ENCODE peak calls at places on chromosomes 6 and 20, in ten cellular contexts. B is effector CD4-positive, alpha-beta T cell; X is COR-L47; A is CD4-positive, CD25-positive, alpha-beta regulatory T cell; R is stimulated activated CD8-positive, alpha-beta memory T cell treated with anti-CD3 and anti-CD28 coated beads, Interleukin-15, amount 100 ng/mL, for 48 hours; C is D341Med; P is body of pancreas; D is ACHN; E is iPS-NIHi11; O is CD8-positive, alpha-beta T cell. J is an unnamed sample.

GRCh38 chr6:40042232-40042631 is 108.0 kb upstream of the MOCS1 start:
- DNase-seq in R (no peak), D (no peak), X (no peak), C (no peak), P (no peak), E (no peak), A (no peak), B (no peak), O (no peak), J (no peak)

GRCh38 chr20:62237772-62238568 is at the start of gene OSBPL2:
- DNase-seq in P (peak), O (peak), X (peak), B (peak), R (peak), D (peak), E (peak), C (peak), A (peak), J (peak)

GRCh38 chr20:20562507-20562906 is 149.9 kb downstream of the RALGAPA2 start:
- DNase-seq in C (no peak), D (no peak), R (no peak), E (no peak), P (no peak), B (no peak), X (no peak), O (no peak), A (no peak), J (no peak)

GRCh38 chr20:56440346-56441007 is 27.9 kb upstream of the RTF2 start:
- DNase-seq in P (no peak), B (peak), A (peak), R (peak), C (no peak), O (peak), X (no peak), D (no peak), E (no peak), J (no peak)

GRCh38 chr6:4208158-4208557 is 72.8 kb upstream of the ECI2 start:
- DNase-seq in P (no peak), E (no peak), C (no peak), D (no peak), X (no peak), O (no peak), R (no peak), B (no peak), A (no peak), J (no peak)

GRCh38 chr6:167401525-167402194 is 76.8 kb downstream of the TTLL2 start:
- DNase-seq in C (no peak), X (no peak), A (no peak), B (no peak), E (peak), D (no peak), O (no peak), R (no peak), P (no peak), J (no peak)

GRCh38 chr6:44512868-44513641 is 125.5 kb downstream of the CDC5L start:
- DNase-seq in E (no peak), P (no peak), A (no peak), X (no peak), O (no peak), C (no peak), R (no peak), D (peak), B (no peak), J (peak)

GRCh38 chr6:148459228-148459627 is 116.6 kb downstream of the SASH1 start:
- DNase-seq in O (no peak), A (no peak), E (no peak), C (no peak), P (no peak), B (no peak), R (no peak), X (no peak), D (no peak), J (no peak)

GRCh38 chr20:63023071-63023835 is 16.5 kb upstream of the BHLHE23 start:
- DNase-seq in A (no peak), D (no peak), X (no peak), C (no peak), P (no peak), B (no peak), O (no peak), R (no peak), E (no peak), J (no peak)

GRCh38 chr6:139570166-139570565 is 195.7 kb upstream of the CITED2 start:
- DNase-seq in A (no peak), X (no peak), C (no peak), D (no peak), R (no peak), E (no peak), B (no peak), P (no peak), O (no peak), J (no peak)

GRCh38 chr6:139698526-139699182 is 324.2 kb upstream of the CITED2 start:
- DNase-seq in P (no peak), R (no peak), E (no peak), C (no peak), X (no peak), O (no peak), B (no peak), A (no peak), D (no peak), J (no peak)

GRCh38 chr20:23551786-23552185 is 16.5 kb downstream of the CST9L start:
- DNase-seq in P (no peak), D (no peak), B (no peak), O (no peak), A (no peak), R (no peak), E (no peak), X (no peak), C (no peak), J (no peak)

GRCh38 chr6:106792536-106793236 is 163.3 kb downstream of the QRSL1 start:
- DNase-seq in R (no peak), C (no peak), D (no peak), E (no peak), A (no peak), P (peak), B (no peak), O (no peak), X (no peak), J (peak)

GRCh38 chr20:57627972-57628650 is 7.9 kb upstream of the ZBP1 start:
- DNase-seq in E (no peak), B (peak), A (peak), P (no peak), D (no peak), X (no peak), R (no peak), C (no peak), O (peak), J (no peak)

GRCh38 chr6:1838604-1839003 is 228.9 kb downstream of the FOXC1 start:
- DNase-seq in D (no peak), C (no peak), A (no peak), R (no peak), P (no peak), B (no peak), X (peak), E (no peak), O (no peak), J (no peak)

GRCh38 chr6:136236491-136237293 is 13.4 kb downstream of the MTFR2 start:
- DNase-seq in R (no peak), A (no peak), C (no peak), D (no peak), B (no peak), X (no peak), P (no peak), E (no peak), O (no peak), J (no peak)

GRCh38 chr6:164045082-164045481 is 630.6 kb downstream of the QKI start:
- DNase-seq in X (no peak), R (no peak), O (no peak), P (no peak), B (no peak), D (no peak), A (no peak), C (no peak), E (no peak), J (no peak)

GRCh38 chr6:113371106-113371505 is 486.0 kb upstream of the MARCKS start:
- DNase-seq in R (no peak), C (no peak), B (no peak), X (no peak), A (no peak), P (no peak), O (no peak), D (no peak), E (no peak), J (no peak)

GRCh38 chr6:77454386-77454785 is 8.9 kb downstream of the HTR1B start:
- DNase-seq in E (peak), R (no peak), B (no peak), D (no peak), A (no peak), P (no peak), X (no peak), O (no peak), C (no peak), J (no peak)

GRCh38 chr6:136066005-136066404 is 184.1 kb downstream of the MTFR2 start:
- DNase-seq in D (no peak), X (no peak), B (no peak), P (no peak), C (no peak), R (no peak), O (no peak), A (no peak), E (no peak), J (no peak)

GRCh38 chr6:18536693-18537092 is 149.5 kb downstream of the RNF144B start:
- DNase-seq in A (no peak), E (no peak), B (no peak), O (no peak), X (no peak), C (no peak), R (no peak), P (no peak), D (no peak), J (no peak)

GRCh38 chr6:159404296-159404695 is 235.1 kb downstream of the FNDC1 start:
- DNase-seq in E (no peak), P (no peak), A (no peak), B (no peak), R (no peak), X (no peak), O (no peak), D (no peak), C (no peak), J (no peak)

GRCh38 chr6:6556738-6557503 is 31.6 kb upstream of the LY86 start:
- DNase-seq in D (peak), X (peak), P (peak), R (no peak), E (peak), A (peak), B (no peak), O (peak), C (peak), J (peak)

GRCh38 chr6:2448826-2449571 is 203.6 kb upstream of the GMDS start:
- DNase-seq in E (peak), X (peak), R (no peak), C (peak), O (no peak), B (no peak), D (peak), P (no peak), A (no peak), J (peak)

GRCh38 chr6:8743146-8743745 is 307.9 kb upstream of the SLC35B3 start:
- DNase-seq in O (no peak), B (no peak), X (no peak), P (no peak), D (peak), E (no peak), R (no peak), A (no peak), C (no peak), J (no peak)

GRCh38 chr6:74991573-74992332 is 214.1 kb downstream of the COL12A1 start:
- DNase-seq in O (no peak), D (no peak), X (no peak), P (no peak), E (peak), R (no peak), A (no peak), B (no peak), C (no peak), J (no peak)

GRCh38 chr6:113633638-113634037 is 223.5 kb upstream of the MARCKS start:
- DNase-seq in B (no peak), C (no peak), X (no peak), E (no peak), P (no peak), D (no peak), O (no peak), R (no peak), A (no peak), J (no peak)

GRCh38 chr6:106182455-106182854 is 96.3 kb downstream of the PRDM1 start:
- DNase-seq in R (no peak), A (no peak), C (no peak), X (no peak), P (no peak), B (no peak), O (no peak), E (no peak), D (no peak), J (no peak)

GRCh38 chr20:63962426-63963347 is 6.5 kb upstream of the UCKL1 start:
- DNase-seq in E (no peak), O (peak), X (no peak), R (no peak), B (no peak), D (no peak), P (no peak), A (no peak), C (no peak), J (no peak)

GRCh38 chr20:13898012-13898612 is 92.3 kb downstream of the SEL1L2 start:
- DNase-seq in D (no peak), P (no peak), A (no peak), E (no peak), C (peak), X (no peak), B (no peak), O (no peak), R (no peak), J (no peak)

GRCh38 chr6:40962241-40962640 is 76.8 kb downstream of the UNC5CL start:
- DNase-seq in P (no peak), O (no peak), R (no peak), C (no peak), E (peak), A (no peak), D (peak), X (no peak), B (no peak), J (no peak)

GRCh38 chr20:63696311-63696627 is 183 bp upstream of the TNFRSF6B start:
- DNase-seq in X (no peak), P (no peak), C (no peak), B (no peak), D (peak), R (no peak), E (peak), A (peak), O (peak), J (no peak)

GRCh38 chr6:50846109-50846859 is 27.6 kb downstream of the TFAP2B start:
- DNase-seq in A (no peak), D (no peak), E (no peak), C (no peak), P (no peak), B (no peak), X (no peak), O (no peak), R (no peak), J (no peak)